ENCODE peak calls at places on chromosomes 5 and 9, in ten cellular contexts. G is thoracic aorta; O is CD8-positive, alpha-beta memory T cell; V is PC-9; Z is SK-N-SH; P is H9; U is ovary; M is lower lobe of right lung; T is SJSA1; J is CD4-positive, alpha-beta T cell. C is an unnamed sample.

GRCh38 chr5:850511-851006 is at the start of gene ZDHHC11:
- DNase-seq in U (peak), O (no peak), G (no peak), T (no peak), V (peak), Z (peak), P (peak), J (no peak), M (peak), C (no peak)

GRCh38 chr5:11527994-11528393 is 376.3 kb downstream of the CTNND2 start:
- DNase-seq in T (no peak), P (no peak), J (no peak), M (no peak), Z (no peak), O (no peak), G (no peak), V (no peak), U (no peak), C (no peak)

GRCh38 chr5:81838307-81838906 is 87.5 kb upstream of the SSBP2 start:
- DNase-seq in Z (no peak), O (peak), V (no peak), J (peak), T (peak), G (no peak), M (no peak), U (no peak), P (peak), C (no peak)

GRCh38 chr9:36893911-36894310 is 140.2 kb downstream of the PAX5 start:
- DNase-seq in J (no peak), U (no peak), G (no peak), O (no peak), M (no peak), T (no peak), P (peak), V (no peak), Z (no peak), C (no peak)

GRCh38 chr9:129990269-129991005 is 52.6 kb downstream of the FNBP1 start:
- DNase-seq in V (no peak), P (no peak), M (no peak), J (peak), T (peak), Z (no peak), U (no peak), G (no peak), O (peak), C (no peak)

GRCh38 chr9:80596576-80596975 is 1024.8 kb downstream of the TLE4 start:
- DNase-seq in T (no peak), O (no peak), M (no peak), V (no peak), G (no peak), Z (no peak), U (no peak), P (no peak), J (no peak), C (no peak)

GRCh38 chr5:73764996-73765395 is 139.0 kb downstream of the ARHGEF28 start:
- DNase-seq in P (no peak), J (no peak), T (peak), M (no peak), U (no peak), V (no peak), O (no peak), G (no peak), Z (no peak), C (no peak)

GRCh38 chr9:129202613-129203555 is 24.8 kb upstream of the IER5L start:
- DNase-seq in U (peak), M (peak), Z (peak), T (peak), G (peak), P (peak), O (peak), J (peak), V (peak), C (peak)

GRCh38 chr9:108786756-108787663 is 68.8 kb downstream of the ACTL7B start:
- DNase-seq in V (peak), M (no peak), J (no peak), O (no peak), U (no peak), G (no peak), P (no peak), T (peak), Z (no peak), C (no peak)

GRCh38 chr9:83002329-83002728 is 60.6 kb downstream of the RASEF start:
- DNase-seq in G (no peak), U (no peak), Z (no peak), P (no peak), M (no peak), J (no peak), O (no peak), V (no peak), T (no peak), C (no peak)

GRCh38 chr5:38944282-38944681 is 98.5 kb downstream of the OSMR start:
- DNase-seq in U (no peak), J (no peak), T (no peak), Z (no peak), O (no peak), M (no peak), V (no peak), P (no peak), G (no peak), C (no peak)

GRCh38 chr9:130117816-130118632 is 54.2 kb upstream of the NCS1 start:
- DNase-seq in O (no peak), M (no peak), V (no peak), J (no peak), Z (no peak), G (peak), T (peak), P (no peak), U (no peak), C (no peak)

GRCh38 chr5:2256646-2257288 is 374.0 kb upstream of the IRX4 start:
- DNase-seq in P (no peak), M (no peak), U (no peak), Z (no peak), T (no peak), O (no peak), G (no peak), V (no peak), J (no peak), C (no peak)

GRCh38 chr5:124460666-124461065 is 285.8 kb downstream of the ZNF608 start:
- DNase-seq in G (no peak), O (no peak), U (no peak), M (no peak), T (no peak), V (no peak), P (no peak), Z (no peak), J (no peak), C (no peak)

GRCh38 chr5:81371354-81371876 is 22.5 kb downstream of the ACOT12 start:
- DNase-seq in O (no peak), J (no peak), Z (no peak), M (no peak), G (no peak), P (no peak), U (no peak), V (no peak), T (no peak), C (no peak)

GRCh38 chr5:124193371-124193789 is 553.1 kb downstream of the ZNF608 start:
- DNase-seq in J (no peak), V (no peak), U (no peak), O (no peak), T (no peak), G (no peak), M (no peak), P (no peak), Z (peak), C (no peak)

GRCh38 chr5:150615141-150615699 is 25.2 kb upstream of the SYNPO start:
- DNase-seq in P (no peak), T (no peak), V (peak), Z (no peak), J (no peak), O (no peak), U (peak), M (peak), G (no peak), C (no peak)

GRCh38 chr5:15992918-15993317 is 186.7 kb downstream of the MARCHF11 start:
- DNase-seq in P (no peak), Z (no peak), G (no peak), V (no peak), O (no peak), U (no peak), T (peak), M (no peak), J (no peak), C (no peak)

GRCh38 chr5:1004598-1005361 is 3.8 kb upstream of the NKD2 start:
- DNase-seq in P (no peak), Z (peak), G (peak), J (peak), V (peak), U (peak), O (peak), T (peak), M (peak), C (peak)

GRCh38 chr5:138490648-138491283 is 25.5 kb downstream of the EGR1 start:
- DNase-seq in U (no peak), M (no peak), O (no peak), Z (no peak), J (no peak), T (no peak), V (no peak), P (no peak), G (no peak), C (no peak)

GRCh38 chr5:120241400-120241799 is 222.7 kb upstream of the PRR16 start:
- DNase-seq in O (no peak), T (no peak), P (no peak), M (no peak), J (no peak), V (no peak), Z (no peak), U (no peak), G (no peak), C (no peak)

GRCh38 chr5:66364186-66364585 is 220.1 kb downstream of the SREK1 start:
- DNase-seq in U (no peak), Z (no peak), J (no peak), P (no peak), G (no peak), M (no peak), T (no peak), V (no peak), O (no peak), C (no peak)

GRCh38 chr5:150141544-150142188 is 14.0 kb downstream of the PDGFRB start:
- DNase-seq in J (no peak), G (no peak), U (no peak), M (no peak), P (peak), V (peak), T (peak), O (no peak), Z (no peak), C (no peak)

GRCh38 chr9:84917366-84918063 is 248.0 kb downstream of the NTRK2 start:
- DNase-seq in U (no peak), V (no peak), M (no peak), Z (no peak), P (no peak), T (no peak), G (no peak), O (no peak), J (no peak), C (no peak)

GRCh38 chr9:97714435-97714834 is 17.3 kb upstream of the XPA start:
- DNase-seq in Z (no peak), V (peak), G (no peak), U (no peak), O (no peak), M (no peak), T (peak), P (no peak), J (no peak), C (no peak)

GRCh38 chr9:128706671-128707381 is 4.5 kb downstream of the PKN3 start:
- DNase-seq in P (no peak), G (no peak), V (no peak), O (no peak), T (no peak), U (no peak), Z (no peak), M (peak), J (no peak), C (no peak)

GRCh38 chr5:151158287-151158661 is 695 bp upstream of the ANXA6 start:
- DNase-seq in Z (no peak), J (no peak), M (no peak), P (peak), V (no peak), T (peak), O (no peak), U (peak), G (no peak), C (no peak)

GRCh38 chr5:60727032-60727431 is 27.1 kb upstream of the DEPDC1B start:
- DNase-seq in Z (no peak), O (no peak), M (no peak), U (no peak), T (no peak), J (no peak), P (no peak), G (no peak), V (no peak), C (no peak)

GRCh38 chr5:143887901-143888648 is 76.1 kb downstream of the HMHB1 start:
- DNase-seq in G (no peak), P (no peak), U (no peak), V (no peak), J (no peak), M (no peak), T (peak), Z (no peak), O (no peak), C (no peak)

GRCh38 chr5:7629559-7629958 is 221.4 kb downstream of the CFAP90 start:
- DNase-seq in V (no peak), G (no peak), T (no peak), M (no peak), J (no peak), O (no peak), U (no peak), P (no peak), Z (no peak), C (no peak)

GRCh38 chr9:33233659-33234335 is 6.2 kb upstream of the SPINK4 start:
- DNase-seq in M (peak), G (no peak), P (no peak), U (no peak), T (peak), J (no peak), V (peak), O (no peak), Z (no peak), C (no peak)

GRCh38 chr5:126673477-126673876 is 72.7 kb downstream of the PHAX start:
- DNase-seq in U (no peak), V (no peak), T (no peak), M (no peak), Z (no peak), P (no peak), O (no peak), J (no peak), G (no peak), C (no peak)

GRCh38 chr5:30676223-30676840 is 517.2 kb upstream of the CDH6 start:
- DNase-seq in Z (no peak), P (no peak), J (no peak), V (no peak), G (no peak), M (no peak), T (no peak), O (no peak), U (no peak), C (no peak)

GRCh38 chr5:153135416-153135815 is 355.1 kb upstream of the GRIA1 start:
- DNase-seq in G (no peak), Z (no peak), V (no peak), P (no peak), O (no peak), U (no peak), J (no peak), M (no peak), T (no peak), C (no peak)

GRCh38 chr9:69622664-69623063 is 49.5 kb downstream of the APBA1 start:
- DNase-seq in J (no peak), U (no peak), G (no peak), P (no peak), V (no peak), O (no peak), M (no peak), Z (no peak), T (no peak), C (no peak)

GRCh38 chr5:30098940-30099339 is 1094.5 kb upstream of the CDH6 start:
- DNase-seq in M (no peak), Z (no peak), O (no peak), T (no peak), U (no peak), P (no peak), V (no peak), J (no peak), G (no peak), C (no peak)

GRCh38 chr9:123121457-123121856 is 88.0 kb downstream of the GPR21 start:
- DNase-seq in O (no peak), T (no peak), V (no peak), U (no peak), G (no peak), Z (no peak), J (no peak), M (no peak), P (no peak), C (no peak)

GRCh38 chr5:36614657-36615308 is 8.4 kb downstream of the SLC1A3 start:
- DNase-seq in M (no peak), O (no peak), T (peak), J (no peak), P (no peak), V (no peak), G (no peak), U (no peak), Z (no peak), C (no peak)
- H3K27ac ChIP-seq in M (no peak), O (no peak), T (peak), J (no peak), P (no peak), V (no peak), G (no peak), U (no peak), Z (no peak), C (no peak)

DNA sequence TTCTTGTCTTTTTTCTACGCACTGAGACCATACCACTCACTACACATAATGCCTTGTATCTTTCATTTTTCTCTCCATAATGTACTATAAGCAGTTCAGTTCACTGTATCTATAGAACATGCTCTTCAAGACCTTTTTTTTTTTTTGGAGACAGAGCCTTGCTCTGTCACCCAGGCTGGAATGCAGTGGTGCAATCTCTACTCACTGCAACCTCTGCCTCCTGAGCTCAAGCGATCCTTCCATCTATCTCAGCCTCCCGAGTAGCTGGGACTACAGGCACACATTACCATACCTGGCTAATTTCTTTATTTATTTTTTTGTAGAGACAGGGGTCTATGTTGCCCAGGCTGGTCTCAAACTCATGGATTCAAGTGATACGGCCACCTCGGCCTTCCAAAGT is 208.7 kb downstream of the FANCC start:
- DNase-seq in J (no peak), M (no peak), P (no peak), G (no peak), O (no peak), T (no peak), V (no peak), U (no peak), Z (no peak), C (no peak)
- H3K27ac ChIP-seq in J (no peak), M (no peak), P (no peak), G (peak), O (no peak), T (no peak), V (no peak), U (no peak), Z (no peak), C (no peak)

GRCh38 chr5:135850231-135850630 is 15.8 kb downstream of the SLC25A48 start:
- DNase-seq in U (no peak), V (no peak), J (no peak), O (no peak), M (no peak), G (no peak), P (no peak), T (no peak), Z (no peak), C (no peak)

GRCh38 chr5:135850671-135851070 is 16.2 kb downstream of the SLC25A48 start:
- DNase-seq in O (no peak), J (no peak), V (no peak), Z (no peak), U (no peak), P (no peak), G (no peak), M (no peak), T (no peak), C (no peak)

GRCh38 chr5:135851186-135851906 is 16.9 kb downstream of the SLC25A48 start:
- DNase-seq in G (no peak), V (no peak), P (no peak), U (no peak), O (no peak), M (no peak), J (no peak), T (no peak), Z (no peak), C (peak)

GRCh38 chr5:135847976-135848375 is 13.5 kb downstream of the SLC25A48 start:
- DNase-seq in U (no peak), V (no peak), G (no peak), O (no peak), J (no peak), Z (no peak), P (no peak), T (no peak), M (no peak), C (peak)

DNA sequence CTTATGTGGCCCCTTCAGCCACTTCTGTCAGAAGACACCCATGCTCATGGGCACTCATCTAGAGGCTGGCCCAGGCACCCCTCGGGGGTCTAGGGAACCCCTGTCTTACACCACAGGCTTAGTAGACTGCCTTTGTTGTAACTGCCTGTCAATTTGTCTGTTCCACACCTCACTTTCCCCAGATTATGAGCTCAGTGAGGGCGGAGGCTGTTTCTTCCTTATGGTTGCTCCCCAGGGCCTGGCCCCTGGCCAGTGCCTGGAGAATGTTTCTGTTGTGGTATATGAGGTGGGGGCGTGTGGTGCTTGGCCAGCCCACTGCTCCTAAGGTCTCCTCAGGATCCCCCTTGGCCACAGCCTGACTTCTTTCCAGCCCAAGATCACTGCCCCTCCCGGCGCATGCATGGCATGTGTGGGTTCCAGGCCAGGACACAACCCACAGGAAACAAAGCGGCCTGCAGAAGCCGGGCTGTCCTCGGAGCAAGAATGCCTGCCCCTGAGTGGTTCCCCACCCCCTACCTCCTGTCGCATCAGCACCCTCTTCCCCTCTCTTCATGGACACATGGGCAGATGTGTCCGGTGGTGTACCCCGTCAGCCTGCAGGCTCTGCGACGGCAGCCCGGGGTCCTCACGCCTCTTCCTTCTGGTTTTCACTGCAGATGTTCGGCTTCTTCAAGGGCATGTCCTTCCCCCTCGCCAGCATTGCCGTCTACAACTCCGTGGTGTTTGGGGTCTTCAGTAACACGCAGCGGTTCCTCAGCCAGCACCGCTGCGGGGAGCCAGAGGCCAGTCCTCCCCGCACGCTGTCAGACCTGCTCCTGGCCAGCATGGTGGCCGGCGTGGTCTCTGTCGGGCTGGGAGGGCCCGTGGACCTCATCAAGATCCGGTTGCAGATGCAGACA is 17.7 kb downstream of the SLC25A48 start:
- DNase-seq in M (no peak), J (no peak), V (no peak), O (no peak), U (no peak), Z (no peak), P (no peak), G (no peak), T (no peak), C (no peak)
- H3K27ac ChIP-seq in M (no peak), J (no peak), V (no peak), O (no peak), U (no peak), Z (no peak), P (no peak), G (no peak), T (no peak), C (no peak)

GRCh38 chr5:172785429-172786088 is 14.6 kb upstream of the DUSP1 start:
- DNase-seq in P (peak), O (no peak), T (no peak), J (no peak), U (no peak), G (no peak), Z (no peak), M (no peak), V (no peak), C (no peak)

GRCh38 chr5:172786736-172787462 is 15.9 kb upstream of the DUSP1 start:
- DNase-seq in U (peak), T (no peak), O (no peak), M (peak), G (no peak), Z (no peak), P (no peak), J (no peak), V (no peak), C (peak)

GRCh38 chr5:172779968-172780350 is 9.0 kb upstream of the DUSP1 start:
- DNase-seq in G (no peak), P (no peak), U (peak), M (no peak), T (no peak), J (no peak), O (no peak), Z (no peak), V (no peak), C (no peak)

GRCh38 chr5:172778223-172778814 is 7.3 kb upstream of the DUSP1 start:
- DNase-seq in O (no peak), M (no peak), T (peak), P (no peak), U (peak), Z (no peak), G (no peak), J (no peak), V (peak), C (no peak)

GRCh38 chr5:172782169-172783039 is 11.4 kb upstream of the DUSP1 start:
- DNase-seq in P (no peak), J (no peak), V (no peak), M (no peak), Z (no peak), O (no peak), G (no peak), T (peak), U (peak), C (no peak)
- H3K27ac ChIP-seq in P (no peak), J (no peak), V (peak), M (no peak), Z (no peak), O (no peak), G (no peak), T (peak), U (no peak), C (no peak)